ENCODE peak calls at places on chromosomes 16 and 17, in ten cellular contexts. Q is H7; I is activated CD4-positive, alpha-beta memory T cell treated with anti-CD3 and anti-CD28 coated beads for 36 hours; M is left lung; D is BE2C; L is activated naive CD8-positive, alpha-beta T cell treated with anti-CD3 and anti-CD28 coated beads, Interleukin-2, amount 50 U/mL, for 24 hours; Y is GM23248; K is AG09309; X is activated T-cell treated with anti-CD3 and anti-CD28 coated beads for 1 hour; S is activated CD4-positive, alpha-beta T cell treated with anti-CD3 and anti-CD28 coated beads, Interleukin-2, amount 10 ng/mL, durations not matched to agents 7 days and 5 days. V is an unnamed sample.

GRCh38 chr17:34930283-34930682 is 31.0 kb downstream of the CCT6B start:
- DNase-seq in I (no peak), X (no peak), L (no peak), M (no peak), S (no peak), K (no peak), D (no peak), Q (no peak), Y (no peak), V (no peak)

GRCh38 chr16:3601614-3602319 is 9.6 kb downstream of the SLX4 start:
- DNase-seq in S (no peak), D (no peak), Y (no peak), I (no peak), K (no peak), M (no peak), Q (no peak), X (no peak), L (no peak), V (no peak)

GRCh38 chr16:13552062-13552959 is 367.6 kb upstream of the ERCC4 start:
- DNase-seq in Y (no peak), D (no peak), Q (peak), K (no peak), X (no peak), M (no peak), L (no peak), I (no peak), S (no peak), V (no peak)

GRCh38 chr17:38872671-38873385 is 3.0 kb downstream of the LASP1 start:
- DNase-seq in M (no peak), L (no peak), S (no peak), Y (peak), I (no peak), K (no peak), D (no peak), Q (no peak), X (no peak), V (no peak)

GRCh38 chr17:29579866-29580771 is 9.3 kb downstream of the GIT1 start:
- DNase-seq in D (peak), Y (peak), Q (peak), L (peak), M (peak), K (peak), I (peak), X (peak), S (peak), V (no peak)

GRCh38 chr16:31476305-31477219 is 4.6 kb downstream of the TGFB1I1 start:
- DNase-seq in S (peak), Q (peak), Y (no peak), L (peak), I (peak), K (no peak), X (peak), D (no peak), M (peak), V (no peak)

GRCh38 chr16:77434365-77435239 is at the start of gene ADAMTS18:
- DNase-seq in S (no peak), I (no peak), L (no peak), K (no peak), X (no peak), M (peak), Q (peak), Y (no peak), D (no peak), V (no peak)

GRCh38 chr16:75931043-75931442 is 204.8 kb upstream of the CPHXL start:
- DNase-seq in L (no peak), I (no peak), S (no peak), X (no peak), D (no peak), M (no peak), Y (no peak), Q (no peak), K (no peak), V (peak)

GRCh38 chr16:89973235-89973634 is 24.7 kb downstream of the DEF8 start:
- DNase-seq in X (no peak), M (peak), Y (no peak), I (no peak), Q (no peak), D (no peak), S (no peak), L (no peak), K (no peak), V (no peak)

GRCh38 chr16:63890072-63890471 is 1231.8 kb downstream of the CDH11 start:
- DNase-seq in K (no peak), Y (peak), I (no peak), Q (no peak), S (no peak), D (no peak), X (no peak), M (no peak), L (no peak), V (peak)

GRCh38 chr16:48911700-48912099 is 301.7 kb upstream of the N4BP1 start:
- DNase-seq in I (no peak), Y (peak), Q (peak), L (no peak), M (no peak), K (no peak), X (no peak), D (no peak), S (no peak), V (no peak)

GRCh38 chr16:79055251-79055972 is 545.1 kb downstream of the MAF start:
- DNase-seq in I (no peak), L (no peak), Y (no peak), S (no peak), K (no peak), D (no peak), X (no peak), Q (no peak), M (no peak), V (no peak)

GRCh38 chr17:79855331-79856124 is 16.3 kb upstream of the CBX4 start:
- DNase-seq in X (no peak), K (no peak), Y (no peak), M (no peak), D (no peak), L (no peak), Q (no peak), I (no peak), S (no peak), V (no peak)

GRCh38 chr17:79424471-79425185 is 186.2 kb downstream of the RBFOX3 start:
- DNase-seq in S (no peak), D (no peak), Y (no peak), L (no peak), K (no peak), M (peak), X (no peak), I (no peak), Q (no peak), V (no peak)

GRCh38 chr17:50949128-50950001 is 83.2 kb upstream of the TOB1 start:
- DNase-seq in I (no peak), Y (no peak), X (no peak), Q (peak), K (no peak), L (no peak), D (no peak), M (peak), S (no peak), V (no peak)

GRCh38 chr17:45021607-45022287 is 29.7 kb downstream of the DCAKD start:
- DNase-seq in M (peak), I (peak), L (peak), Y (peak), K (no peak), Q (peak), D (peak), S (peak), X (peak), V (no peak)

GRCh38 chr17:64036198-64036922 is 15.9 kb upstream of the ICAM2 start:
- DNase-seq in D (no peak), K (no peak), L (no peak), M (no peak), Q (peak), S (no peak), Y (no peak), X (no peak), I (no peak), V (no peak)

GRCh38 chr16:30376508-30376907 is 1.9 kb downstream of the MYL11 start:
- DNase-seq in K (no peak), Y (no peak), I (no peak), Q (no peak), M (no peak), X (no peak), L (no peak), S (no peak), D (no peak), V (no peak)

GRCh38 chr16:63978240-63978639 is 1143.6 kb downstream of the CDH11 start:
- DNase-seq in I (no peak), M (no peak), Y (no peak), D (no peak), S (no peak), X (no peak), K (no peak), L (no peak), Q (peak), V (no peak)

GRCh38 chr16:56625943-56626654 is 518 bp downstream of the MT1E start:
- DNase-seq in L (no peak), S (no peak), M (no peak), Y (peak), D (no peak), K (peak), X (no peak), I (no peak), Q (no peak), V (no peak)

GRCh38 chr17:81601525-81602120 is 35.3 kb downstream of the NPLOC4 start:
- DNase-seq in M (no peak), I (peak), X (peak), S (peak), L (peak), Y (peak), K (no peak), D (peak), Q (peak), V (no peak)

GRCh38 chr16:5756969-5757368 is 659.4 kb upstream of the EEF2KMT start:
- DNase-seq in K (no peak), S (no peak), X (no peak), Q (peak), M (no peak), D (no peak), I (no peak), L (no peak), Y (no peak), V (no peak)

GRCh38 chr17:46772013-46772878 is 46.2 kb downstream of the WNT3 start:
- DNase-seq in S (no peak), D (no peak), Q (peak), L (peak), M (peak), X (no peak), I (peak), Y (peak), K (no peak), V (no peak)

GRCh38 chr16:14669776-14670175 is 24.3 kb downstream of the PLA2G10 start:
- DNase-seq in D (no peak), X (no peak), S (no peak), L (no peak), Y (no peak), K (no peak), M (no peak), I (peak), Q (peak), V (no peak)

GRCh38 chr17:41633498-41634197 is 9.3 kb upstream of the KRT17 start:
- DNase-seq in D (no peak), K (no peak), I (peak), X (no peak), L (no peak), Q (no peak), S (no peak), M (peak), Y (no peak), V (no peak)

GRCh38 chr16:13883266-13883665 is 36.7 kb upstream of the ERCC4 start:
- DNase-seq in Q (no peak), K (no peak), X (no peak), Y (no peak), I (no peak), D (no peak), L (no peak), S (no peak), M (no peak), V (no peak)

GRCh38 chr17:49575524-49576120 is at the start of gene NXPH3:
- DNase-seq in Q (peak), D (peak), L (peak), X (peak), S (peak), Y (peak), M (peak), K (no peak), I (peak), V (no peak)

GRCh38 chr17:48003686-48004120 is 32.8 kb downstream of the CDK5RAP3 start:
- DNase-seq in Y (no peak), D (peak), S (no peak), M (no peak), Q (peak), X (no peak), L (no peak), I (no peak), K (no peak), V (no peak)

GRCh38 chr16:1057252-1057932 is 15.2 kb upstream of the SSTR5 start:
- DNase-seq in K (no peak), X (peak), M (no peak), D (peak), L (peak), Q (peak), I (peak), S (peak), Y (peak), V (no peak)

GRCh38 chr17:49976163-49976827 is 7.3 kb downstream of the DLX4 start:
- DNase-seq in D (no peak), Q (no peak), S (no peak), K (no peak), Y (no peak), I (no peak), M (no peak), X (no peak), L (no peak), V (no peak)

GRCh38 chr16:57476546-57477410 is 9.5 kb downstream of the DOK4 start:
- DNase-seq in K (no peak), Y (no peak), S (no peak), Q (peak), L (no peak), I (peak), D (peak), M (no peak), X (no peak), V (no peak)